ENCODE peak calls at places on chromosomes 5 and 9, in five cellular contexts. One of them, this sample, is unnamed.

GRCh38 chr9:136728548-136729123 is 14.1 kb downstream of the LCN10 start:
- DNase-seq in breast epithelium: no peak
- DNase-seq in HCT116: no peak
- DNase-seq in upper lobe of left lung: no peak
- DNase-seq in GM23338: peak; percentile 70
- DNase-seq in this sample: peak; percentile 31

GRCh38 chr9:113154936-113155335 is 4.1 kb downstream of the SLC31A2 start:
- DNase-seq in GM23338: no peak
- DNase-seq in upper lobe of left lung: no peak
- DNase-seq in HCT116: no peak
- DNase-seq in breast epithelium: no peak
- DNase-seq in this sample: no peak

GRCh38 chr9:108684288-108685025 is 171.3 kb downstream of the ACTL7B start:
- DNase-seq in upper lobe of left lung: no peak
- DNase-seq in breast epithelium: no peak
- DNase-seq in GM23338: no peak
- DNase-seq in HCT116: no peak
- DNase-seq in this sample: no peak

GRCh38 chr5:173204185-173204979 is 30.6 kb downstream of the NKX2-5 start:
- DNase-seq in breast epithelium: no peak
- DNase-seq in GM23338: peak; percentile 40
- DNase-seq in upper lobe of left lung: no peak
- DNase-seq in HCT116: peak; percentile 21
- DNase-seq in this sample: no peak

GRCh38 chr5:72248352-72249032 is 71.5 kb downstream of the MRPS27 start:
- DNase-seq in GM23338: peak; percentile 27
- DNase-seq in breast epithelium: no peak
- DNase-seq in HCT116: peak; percentile 71
- DNase-seq in upper lobe of left lung: peak; percentile 36
- DNase-seq in this sample: peak; percentile 14

GRCh38 chr9:38186372-38187115 is 117.5 kb upstream of the SHB start:
- DNase-seq in breast epithelium: no peak
- DNase-seq in HCT116: no peak
- DNase-seq in upper lobe of left lung: no peak
- DNase-seq in GM23338: no peak
- DNase-seq in this sample: no peak

GRCh38 chr5:101102506-101102905 is 199.4 kb upstream of the ST8SIA4 start:
- DNase-seq in upper lobe of left lung: no peak
- DNase-seq in GM23338: peak; percentile 7
- DNase-seq in HCT116: peak; percentile 15
- DNase-seq in breast epithelium: no peak
- DNase-seq in this sample: no peak

GRCh38 chr5:176647870-176648466 is 684 bp downstream of the TSPAN17 start:
- DNase-seq in GM23338: peak; percentile 43
- DNase-seq in breast epithelium: peak; percentile 66
- DNase-seq in HCT116: no peak
- DNase-seq in upper lobe of left lung: peak; percentile 66
- DNase-seq in this sample: peak; percentile 77

GRCh38 chr5:177131711-177132503 is 1.7 kb upstream of the NSD1 start:
- DNase-seq in upper lobe of left lung: no peak
- DNase-seq in HCT116: no peak
- DNase-seq in breast epithelium: peak; percentile 50
- DNase-seq in GM23338: peak; percentile 69
- DNase-seq in this sample: no peak

GRCh38 chr9:137878146-137878941 is 762 bp downstream of the CACNA1B start:
- DNase-seq in breast epithelium: no peak
- DNase-seq in GM23338: peak; percentile 90
- DNase-seq in upper lobe of left lung: no peak
- DNase-seq in HCT116: no peak
- DNase-seq in this sample: no peak

GRCh38 chr9:133580971-133581370 is 28.2 kb downstream of the FAM163B start:
- DNase-seq in GM23338: no peak
- DNase-seq in upper lobe of left lung: no peak
- DNase-seq in breast epithelium: no peak
- DNase-seq in HCT116: no peak
- DNase-seq in this sample: no peak

GRCh38 chr9:90442738-90443137 is 199.9 kb downstream of the DIRAS2 start:
- DNase-seq in HCT116: no peak
- DNase-seq in GM23338: peak; percentile 50
- DNase-seq in breast epithelium: no peak
- DNase-seq in upper lobe of left lung: no peak
- DNase-seq in this sample: no peak

GRCh38 chr5:138754699-138755057 is 1.5 kb downstream of the CTNNA1 start:
- DNase-seq in breast epithelium: no peak
- DNase-seq in GM23338: no peak
- DNase-seq in HCT116: peak; percentile 39
- DNase-seq in upper lobe of left lung: no peak
- DNase-seq in this sample: no peak

GRCh38 chr5:34831328-34831727 is 7.6 kb upstream of the TTC23L start:
- DNase-seq in HCT116: no peak
- DNase-seq in breast epithelium: no peak
- DNase-seq in GM23338: no peak
- DNase-seq in upper lobe of left lung: no peak
- DNase-seq in this sample: no peak

GRCh38 chr5:115432691-115433090 is 111.9 kb downstream of the FEM1C start:
- DNase-seq in HCT116: no peak
- DNase-seq in GM23338: no peak
- DNase-seq in upper lobe of left lung: no peak
- DNase-seq in breast epithelium: no peak
- DNase-seq in this sample: no peak

GRCh38 chr5:164253764-164254163 is 748.3 kb downstream of the MAT2B start:
- DNase-seq in GM23338: no peak
- DNase-seq in breast epithelium: no peak
- DNase-seq in upper lobe of left lung: no peak
- DNase-seq in HCT116: no peak
- DNase-seq in this sample: no peak

GRCh38 chr5:177393206-177393765 is 7.2 kb downstream of the PFN3 start:
- DNase-seq in GM23338: no peak
- DNase-seq in breast epithelium: no peak
- DNase-seq in HCT116: no peak
- DNase-seq in upper lobe of left lung: no peak
- DNase-seq in this sample: no peak

GRCh38 chr5:129996896-129997295 is 92.6 kb downstream of the CHSY3 start:
- DNase-seq in breast epithelium: no peak
- DNase-seq in HCT116: no peak
- DNase-seq in upper lobe of left lung: no peak
- DNase-seq in GM23338: no peak
- DNase-seq in this sample: no peak

GRCh38 chr5:29162297-29162696 is 2031.2 kb upstream of the CDH6 start:
- DNase-seq in breast epithelium: no peak
- DNase-seq in HCT116: no peak
- DNase-seq in upper lobe of left lung: no peak
- DNase-seq in GM23338: no peak
- DNase-seq in this sample: no peak

GRCh38 chr5:93073547-93073946 is 507.5 kb downstream of the NR2F1-AS1 start:
- DNase-seq in breast epithelium: no peak
- DNase-seq in upper lobe of left lung: no peak
- DNase-seq in HCT116: no peak
- DNase-seq in GM23338: no peak
- DNase-seq in this sample: no peak

GRCh38 chr9:107588393-107588792 is 98.8 kb upstream of the KLF4 start:
- DNase-seq in upper lobe of left lung: no peak
- DNase-seq in HCT116: no peak
- DNase-seq in GM23338: no peak
- DNase-seq in breast epithelium: no peak
- DNase-seq in this sample: peak; percentile 38

GRCh38 chr9:107585465-107585864 is 95.9 kb upstream of the KLF4 start:
- DNase-seq in GM23338: no peak
- DNase-seq in breast epithelium: no peak
- DNase-seq in HCT116: no peak
- DNase-seq in upper lobe of left lung: no peak
- DNase-seq in this sample: no peak

GRCh38 chr9:107587175-107587963 is 97.8 kb upstream of the KLF4 start:
- DNase-seq in HCT116: no peak
- DNase-seq in GM23338: no peak
- DNase-seq in upper lobe of left lung: peak; percentile 70
- DNase-seq in breast epithelium: no peak
- DNase-seq in this sample: peak; percentile 88

GRCh38 chr9:107584944-107585343 is 95.4 kb upstream of the KLF4 start:
- DNase-seq in breast epithelium: no peak
- DNase-seq in HCT116: no peak
- DNase-seq in GM23338: no peak
- DNase-seq in upper lobe of left lung: no peak
- DNase-seq in this sample: no peak

GRCh38 chr9:107586493-107586892 is 96.9 kb upstream of the KLF4 start:
- DNase-seq in HCT116: no peak
- DNase-seq in breast epithelium: no peak
- DNase-seq in GM23338: no peak
- DNase-seq in upper lobe of left lung: no peak
- DNase-seq in this sample: no peak
- H3K27ac ChIP-seq in HCT116: no peak overlapping the region
- H3K27ac ChIP-seq in breast epithelium: no peak overlapping the region
- H3K27ac ChIP-seq in GM23338: no peak overlapping the region
- H3K27ac ChIP-seq in upper lobe of left lung: peak overlapping the region; percentile 84
- H3K27ac ChIP-seq in this sample: peak overlapping the region; percentile 81

DNA sequence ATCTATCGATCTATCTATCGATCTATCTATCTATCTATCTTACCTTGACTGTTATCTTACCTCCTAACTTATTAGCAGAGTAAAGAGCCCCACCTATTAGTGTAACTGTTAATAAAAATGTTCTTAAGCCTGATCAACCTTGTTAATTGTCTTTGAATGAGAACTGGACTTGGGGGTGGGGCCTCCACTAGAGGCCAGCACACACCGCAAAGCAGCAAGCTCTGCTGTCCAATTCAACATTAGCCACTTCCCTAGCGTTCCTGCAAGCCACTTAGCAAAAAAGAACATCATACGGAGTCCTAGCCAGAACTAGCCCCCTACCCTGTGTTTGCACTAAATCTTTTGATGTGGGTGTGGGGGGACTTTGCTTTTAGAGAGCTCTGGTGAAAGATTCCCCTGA is 515.8 kb downstream of the KDM4C start:
- DNase-seq in GM23338: peak; percentile 38
- DNase-seq in upper lobe of left lung: no peak
- DNase-seq in HCT116: no peak
- DNase-seq in breast epithelium: no peak
- DNase-seq in this sample: no peak
- TF ChIP-seq CTCF in GM23338: peak; percentile 63
- TF ChIP-seq CTCF in upper lobe of left lung: no peak
- TF ChIP-seq CTCF in HCT116: no peak
- TF ChIP-seq CTCF in breast epithelium: no peak
- TF ChIP-seq CTCF in this sample: no peak

DNA sequence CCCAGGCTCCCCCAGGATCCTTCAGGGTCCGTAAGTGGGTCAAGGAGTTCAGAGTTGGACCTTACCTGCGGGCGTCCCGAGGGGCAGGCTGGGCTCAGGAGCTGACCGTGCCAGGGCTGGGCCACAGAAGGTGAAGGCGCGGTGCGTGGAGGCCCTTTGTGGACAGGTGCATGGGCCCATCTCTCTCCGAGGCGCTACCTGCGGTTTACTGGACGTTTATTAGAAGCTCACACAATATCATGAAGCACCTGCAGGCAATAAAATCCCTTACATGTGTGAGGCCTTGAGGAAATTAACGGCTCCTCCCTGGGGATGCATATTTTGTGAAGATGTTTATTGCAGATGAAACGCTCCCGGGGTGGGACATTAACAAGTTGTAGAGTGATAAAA is 79.8 kb upstream of the LMX1B start:
- DNase-seq in breast epithelium: no peak
- DNase-seq in HCT116: no peak
- DNase-seq in GM23338: no peak
- DNase-seq in upper lobe of left lung: no peak
- DNase-seq in this sample: no peak
- TF ChIP-seq POLR2AphosphoS5 in breast epithelium: no peak
- TF ChIP-seq POLR2AphosphoS5 in HCT116: no peak
- TF ChIP-seq POLR2AphosphoS5 in GM23338: no peak
- TF ChIP-seq POLR2AphosphoS5 in upper lobe of left lung: no peak
- TF ChIP-seq POLR2AphosphoS5 in this sample: no peak

GRCh38 chr5:56095579-56096102 is 100.9 kb upstream of the IL6ST start:
- DNase-seq in breast epithelium: no peak
- DNase-seq in HCT116: no peak
- DNase-seq in GM23338: no peak
- DNase-seq in upper lobe of left lung: no peak
- DNase-seq in this sample: no peak
- H3K27ac ChIP-seq in breast epithelium: no peak overlapping the region
- H3K27ac ChIP-seq in HCT116: no peak overlapping the region
- H3K27ac ChIP-seq in GM23338: no peak overlapping the region
- H3K27ac ChIP-seq in upper lobe of left lung: no peak overlapping the region
- H3K27ac ChIP-seq in this sample: no peak overlapping the region

DNA sequence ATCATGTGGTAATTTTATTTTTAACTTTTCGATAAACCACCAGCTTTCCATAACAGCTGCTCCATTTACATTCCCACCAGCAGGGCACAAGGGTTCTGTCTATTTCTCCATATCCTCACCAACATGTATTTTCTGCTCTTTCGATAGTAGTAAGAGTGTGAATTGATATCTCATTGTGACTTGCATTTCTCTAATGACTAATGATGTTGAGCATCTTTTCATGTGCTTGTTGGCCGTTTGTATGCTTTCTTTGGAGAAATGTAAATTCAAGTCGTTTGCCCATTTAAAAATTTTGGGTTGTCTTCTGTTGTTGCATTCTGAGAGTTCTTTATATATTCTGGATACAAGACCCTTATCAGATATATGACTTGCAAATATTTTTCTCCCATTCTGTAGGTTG is 45.9 kb downstream of the PSD2 start:
- DNase-seq in HCT116: no peak
- DNase-seq in breast epithelium: no peak
- DNase-seq in upper lobe of left lung: no peak
- DNase-seq in GM23338: no peak
- DNase-seq in this sample: no peak
- TF ChIP-seq CTCF in HCT116: no peak
- TF ChIP-seq CTCF in breast epithelium: no peak
- TF ChIP-seq CTCF in upper lobe of left lung: no peak
- TF ChIP-seq CTCF in GM23338: no peak
- TF ChIP-seq CTCF in this sample: no peak

GRCh38 chr9:87148391-87149237 is 201.3 kb upstream of the GAS1 start:
- DNase-seq in breast epithelium: peak; percentile 74
- DNase-seq in HCT116: no peak
- DNase-seq in GM23338: peak; percentile 93
- DNase-seq in upper lobe of left lung: peak; percentile 59
- DNase-seq in this sample: peak; percentile 52
- TF ChIP-seq POLR2AphosphoS5 in breast epithelium: peak; percentile 52
- TF ChIP-seq POLR2AphosphoS5 in HCT116: no peak
- TF ChIP-seq POLR2AphosphoS5 in GM23338: peak; percentile 28
- TF ChIP-seq POLR2AphosphoS5 in upper lobe of left lung: no peak
- TF ChIP-seq POLR2AphosphoS5 in this sample: no peak

GRCh38 chr5:9192286-9192685 is 353.6 kb downstream of the SEMA5A start:
- DNase-seq in HCT116: no peak
- DNase-seq in upper lobe of left lung: no peak
- DNase-seq in breast epithelium: no peak
- DNase-seq in GM23338: no peak
- DNase-seq in this sample: no peak
- H3K27ac ChIP-seq in HCT116: no peak overlapping the region
- H3K27ac ChIP-seq in upper lobe of left lung: no peak overlapping the region
- H3K27ac ChIP-seq in breast epithelium: no peak overlapping the region
- H3K27ac ChIP-seq in GM23338: no peak overlapping the region
- H3K27ac ChIP-seq in this sample: no peak overlapping the region

GRCh38 chr9:17520264-17521058 is 58.4 kb upstream of the SH3GL2 start:
- DNase-seq in GM23338: peak; percentile 64
- DNase-seq in breast epithelium: no peak
- DNase-seq in HCT116: no peak
- DNase-seq in upper lobe of left lung: no peak
- DNase-seq in this sample: no peak
- TF ChIP-seq CTCF in GM23338: peak; percentile 7
- TF ChIP-seq CTCF in breast epithelium: no peak
- TF ChIP-seq CTCF in HCT116: no peak
- TF ChIP-seq CTCF in upper lobe of left lung: no peak
- TF ChIP-seq CTCF in this sample: no peak

This sample was measured in transverse colon.